ENCODE peak calls at places on chromosomes 1 and 21, in six cellular contexts. V is CD4-positive, alpha-beta T cell; B is HFFc6; J is fibroblast of the aortic adventitia; D is K562; M is dorsolateral prefrontal cortex. N is an unnamed sample.

GRCh38 chr1:202162418-202163280 is 2.2 kb upstream of the PTPN7 start:
- DNase-seq in V (no peak), B (no peak), J (no peak), D (peak; percentile 88), M (no peak), N (no peak)

GRCh38 chr1:192573499-192573898 is 2.1 kb upstream of the RGS1 start:
- DNase-seq in V (no peak), B (peak; percentile 62), J (peak; percentile 62), D (no peak), M (no peak), N (no peak)

GRCh38 chr1:48082271-48082925 is 85.2 kb upstream of the TRABD2B start:
- DNase-seq in V (no peak), B (no peak), J (no peak), D (no peak), M (no peak), N (no peak)

GRCh38 chr1:2413495-2414296 is 1.3 kb upstream of the PEX10 start:
- DNase-seq in V (no peak), B (no peak), J (no peak), D (peak; percentile 62), M (no peak), N (no peak)

GRCh38 chr1:70084314-70084915 is 121.0 kb downstream of the LRRC40 start:
- DNase-seq in V (no peak), B (peak; percentile 13), J (peak; percentile 13), D (no peak), M (no peak), N (no peak)

GRCh38 chr1:155079487-155080249 is 1.0 kb downstream of the EFNA3 start:
- DNase-seq in V (no peak), B (no peak), J (no peak), D (peak; percentile 64), M (no peak), N (no peak)

GRCh38 chr1:213983589-213984386 is 4.0 kb upstream of the PROX1 start:
- DNase-seq in V (no peak), B (no peak), J (no peak), D (no peak), M (no peak), N (no peak)

GRCh38 chr1:79304131-79304530 is 297.6 kb upstream of the ADGRL4 start:
- DNase-seq in V (no peak), B (peak; percentile 39), J (no peak), D (no peak), M (no peak), N (no peak)

GRCh38 chr1:9294910-9295636 is 2.4 kb downstream of the SPSB1 start:
- DNase-seq in V (no peak), B (peak; percentile 66), J (peak; percentile 79), D (no peak), M (no peak), N (peak; percentile 64)

GRCh38 chr1:12052997-12053686 is 10.0 kb upstream of the TNFRSF8 start:
- DNase-seq in V (no peak), B (no peak), J (peak; percentile 58), D (no peak), M (no peak), N (no peak)

GRCh38 chr21:21997390-21998333 is 999.5 kb downstream of the NCAM2 start:
- DNase-seq in V (no peak), B (no peak), J (no peak), D (no peak), M (no peak), N (no peak)

GRCh38 chr1:6785721-6786505 is 659 bp downstream of the CAMTA1 start:
- DNase-seq in V (peak; percentile 7), B (no peak), J (no peak), D (peak; percentile 58), M (no peak), N (peak; percentile 85)

GRCh38 chr1:93516164-93516563 is 68.2 kb downstream of the FNBP1L start:
- DNase-seq in V (no peak), B (no peak), J (no peak), D (peak; percentile 10), M (no peak), N (no peak)

GRCh38 chr1:93608188-93609109 is 73.2 kb downstream of the BCAR3 start:
- DNase-seq in V (no peak), B (no peak), J (peak; percentile 78), D (no peak), M (no peak), N (no peak)

GRCh38 chr21:36749935-36750578 is 51.1 kb downstream of the SIM2 start:
- DNase-seq in V (no peak), B (no peak), J (no peak), D (no peak), M (no peak), N (no peak)

GRCh38 chr21:14691924-14692323 is 145.8 kb upstream of the SAMSN1 start:
- DNase-seq in V (no peak), B (no peak), J (no peak), D (no peak), M (no peak), N (no peak)

GRCh38 chr1:205565799-205566198 is 61.3 kb downstream of the CDK18 start:
- DNase-seq in V (no peak), B (no peak), J (no peak), D (no peak), M (no peak), N (no peak)

GRCh38 chr1:115545791-115546733 is 95.7 kb upstream of the VANGL1 start:
- DNase-seq in V (no peak), B (peak; percentile 94), J (peak; percentile 92), D (peak; percentile 30), M (no peak), N (peak; percentile 14)

GRCh38 chr1:88080875-88081274 is 603.2 kb upstream of the PKN2 start:
- DNase-seq in V (no peak), B (no peak), J (no peak), D (no peak), M (no peak), N (no peak)

GRCh38 chr1:159005161-159005560 is 4.5 kb upstream of the IFI16 start:
- DNase-seq in V (no peak), B (no peak), J (peak; percentile 47), D (no peak), M (no peak), N (no peak)

GRCh38 chr1:159007734-159008133 is 2.0 kb upstream of the IFI16 start:
- DNase-seq in V (no peak), B (no peak), J (no peak), D (no peak), M (no peak), N (no peak)

GRCh38 chr1:159008744-159009188 is 941 bp upstream of the IFI16 start:
- DNase-seq in V (peak; percentile 25), B (no peak), J (no peak), D (no peak), M (no peak), N (peak; percentile 29)

GRCh38 chr1:159009287-159009686 is 420 bp upstream of the IFI16 start:
- DNase-seq in V (no peak), B (no peak), J (no peak), D (no peak), M (no peak), N (no peak)

DNA sequence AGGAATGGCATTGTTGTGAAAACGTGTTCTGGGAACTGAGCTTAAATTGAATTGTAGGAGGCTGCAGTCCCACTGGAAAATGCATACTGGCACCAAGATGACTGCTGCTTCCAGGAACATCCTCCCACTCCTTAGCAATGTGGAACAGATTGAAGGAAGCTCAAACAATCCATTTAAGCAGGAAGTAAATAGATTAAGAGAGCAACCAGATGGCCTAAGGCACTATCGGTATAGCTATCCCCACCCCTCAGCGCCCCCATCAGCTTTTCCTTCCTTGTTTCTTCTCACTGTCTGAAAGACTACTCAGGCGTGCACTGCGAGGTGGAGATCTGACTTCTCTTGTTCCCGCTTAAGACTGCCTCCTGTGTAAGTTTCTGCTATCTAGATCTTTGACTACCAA is 4.0 kb upstream of the IFI16 start:
- DNase-seq in V (no peak), B (no peak), J (peak; percentile 67), D (peak; percentile 37), M (no peak), N (no peak)
- TF ChIP-seq CTCF in V (no peak), B (no peak), J (no peak), D (no peak), M (no peak), N (no peak)

GRCh38 chr1:111203681-111204210 is 3.3 kb upstream of the DENND2D start:
- DNase-seq in V (peak; percentile 76), B (no peak), J (no peak), D (no peak), M (no peak), N (peak; percentile 83)

GRCh38 chr1:111202707-111203623 is 2.5 kb upstream of the DENND2D start:
- DNase-seq in V (no peak), B (no peak), J (no peak), D (no peak), M (no peak), N (no peak)

GRCh38 chr1:111205724-111206070 is 5.3 kb upstream of the DENND2D start:
- DNase-seq in V (no peak), B (peak; percentile 17), J (peak; percentile 22), D (no peak), M (no peak), N (no peak)

GRCh38 chr1:111204923-111205723 is 4.7 kb upstream of the DENND2D start:
- DNase-seq in V (no peak), B (no peak), J (no peak), D (no peak), M (no peak), N (no peak)

DNA sequence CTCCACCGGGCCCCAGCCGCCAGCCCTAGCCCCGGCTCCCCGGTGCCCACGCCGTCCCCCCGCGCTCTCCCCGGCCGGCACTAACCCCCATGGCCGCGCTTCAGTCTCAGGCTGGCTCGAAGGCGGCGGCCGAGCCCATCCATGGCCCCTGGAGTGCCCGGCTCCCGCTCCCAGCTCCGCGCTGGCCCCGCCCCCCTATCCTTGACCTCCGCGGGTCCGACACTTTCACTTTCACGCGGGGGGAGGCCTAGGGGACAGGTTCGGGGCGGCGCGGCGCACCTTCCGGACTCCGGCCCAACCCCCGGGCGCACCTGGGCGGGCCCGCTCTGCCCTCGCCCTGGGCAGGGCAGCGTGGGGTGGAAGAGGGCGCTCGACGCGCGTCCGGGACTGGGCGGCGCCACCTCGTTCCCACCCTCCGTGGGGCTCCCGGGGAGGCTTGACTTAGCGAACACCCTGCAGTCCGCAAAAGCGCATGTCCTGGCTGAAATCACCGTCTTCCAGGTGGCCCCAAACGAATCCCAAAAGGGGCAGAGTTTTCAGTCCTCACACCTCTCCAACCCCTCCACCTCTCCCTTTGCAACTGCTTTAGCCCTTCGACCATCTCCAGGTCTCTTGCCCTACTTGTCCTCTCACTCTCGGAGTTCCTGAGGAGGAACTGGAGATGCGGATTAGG is 3.9 kb upstream of the DENND2D start:
- DNase-seq in V (peak; percentile 64), B (no peak), J (no peak), D (no peak), M (no peak), N (peak; percentile 79)
- TF ChIP-seq CTCF in V (peak; percentile 16), B (no peak), J (no peak), D (no peak), M (no peak), N (no peak)

DNA sequence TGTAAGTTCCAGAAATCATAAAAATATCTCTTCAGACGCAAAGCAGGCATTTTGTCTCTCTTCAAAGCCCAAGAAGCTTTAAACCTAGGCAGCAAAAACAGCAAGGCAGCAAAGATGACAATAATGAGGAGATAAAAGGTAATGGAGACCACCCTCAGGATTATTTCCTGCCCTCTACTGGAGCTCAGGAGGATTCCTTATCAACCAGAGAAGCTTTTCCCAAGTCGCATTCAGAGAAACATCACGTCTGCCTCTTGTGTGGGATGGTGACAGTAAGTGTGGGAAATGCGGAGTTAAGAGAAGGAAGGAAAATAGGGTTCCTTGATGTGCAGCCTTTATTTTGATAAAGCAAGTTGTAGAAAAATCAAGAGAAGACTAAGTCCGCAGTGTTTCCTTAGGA is 365.8 kb downstream of the RGS7 start:
- DNase-seq in V (no peak), B (no peak), J (no peak), D (no peak), M (no peak), N (no peak)
- TF ChIP-seq CTCF in V (no peak), B (no peak), J (no peak), D (no peak), M (no peak), N (no peak)

GRCh38 chr1:247430430-247430829 is 14.5 kb downstream of the NLRP3 start:
- DNase-seq in V (no peak), B (no peak), J (no peak), D (no peak), M (no peak), N (no peak)
- TF ChIP-seq CTCF in V (no peak), B (no peak), J (no peak), D (no peak), M (no peak), N (no peak)